ENCODE peak calls at places on chromosomes 13 and 19, in five cellular contexts. One of them, this sample, is unnamed.

GRCh38 chr13:21703846-21704245 is 33.0 kb downstream of the FGF9 start:
- DNase-seq in heart left ventricle: no peak
- DNase-seq in endothelial cell of umbilical vein: no peak
- DNase-seq in Peyer's patch: no peak
- DNase-seq in suprapubic skin: no peak
- DNase-seq in this sample: no peak

GRCh38 chr19:41409288-41409687 is 11.7 kb downstream of the BCKDHA start:
- DNase-seq in suprapubic skin: no peak
- DNase-seq in Peyer's patch: no peak
- DNase-seq in endothelial cell of umbilical vein: peak
- DNase-seq in heart left ventricle: peak
- DNase-seq in this sample: no peak

GRCh38 chr13:26476744-26477129 is 80.7 kb upstream of the WASF3 start:
- DNase-seq in endothelial cell of umbilical vein: no peak
- DNase-seq in heart left ventricle: no peak
- DNase-seq in Peyer's patch: no peak
- DNase-seq in suprapubic skin: no peak
- DNase-seq in this sample: no peak

GRCh38 chr19:31416548-31416947 is 67.3 kb upstream of the TSHZ3 start:
- DNase-seq in Peyer's patch: no peak
- DNase-seq in suprapubic skin: no peak
- DNase-seq in heart left ventricle: no peak
- DNase-seq in endothelial cell of umbilical vein: no peak
- DNase-seq in this sample: no peak

GRCh38 chr13:98599502-98600328 is 22.8 kb upstream of the STK24 start:
- DNase-seq in endothelial cell of umbilical vein: no peak
- DNase-seq in heart left ventricle: no peak
- DNase-seq in Peyer's patch: no peak
- DNase-seq in suprapubic skin: no peak
- DNase-seq in this sample: no peak

GRCh38 chr13:27455331-27455855 is 5.0 kb upstream of the MTIF3 start:
- DNase-seq in endothelial cell of umbilical vein: no peak
- DNase-seq in heart left ventricle: no peak
- DNase-seq in Peyer's patch: no peak
- DNase-seq in suprapubic skin: no peak
- DNase-seq in this sample: no peak

GRCh38 chr13:48818495-48818961 is 157.2 kb upstream of the FNDC3A start:
- DNase-seq in endothelial cell of umbilical vein: peak
- DNase-seq in suprapubic skin: peak
- DNase-seq in heart left ventricle: no peak
- DNase-seq in Peyer's patch: no peak
- DNase-seq in this sample: no peak

GRCh38 chr19:43476606-43477005 is 11.2 kb upstream of the LYPD3 start:
- DNase-seq in heart left ventricle: no peak
- DNase-seq in endothelial cell of umbilical vein: peak
- DNase-seq in Peyer's patch: no peak
- DNase-seq in suprapubic skin: no peak
- DNase-seq in this sample: no peak

GRCh38 chr19:45396389-45397260 is 8.2 kb downstream of the PPP1R13L start:
- DNase-seq in suprapubic skin: no peak
- DNase-seq in Peyer's patch: no peak
- DNase-seq in heart left ventricle: no peak
- DNase-seq in endothelial cell of umbilical vein: no peak
- DNase-seq in this sample: no peak

GRCh38 chr13:65882810-65883209 is 1347.3 kb downstream of the PCDH9 start:
- DNase-seq in endothelial cell of umbilical vein: no peak
- DNase-seq in Peyer's patch: no peak
- DNase-seq in suprapubic skin: no peak
- DNase-seq in heart left ventricle: no peak
- DNase-seq in this sample: no peak

DNA sequence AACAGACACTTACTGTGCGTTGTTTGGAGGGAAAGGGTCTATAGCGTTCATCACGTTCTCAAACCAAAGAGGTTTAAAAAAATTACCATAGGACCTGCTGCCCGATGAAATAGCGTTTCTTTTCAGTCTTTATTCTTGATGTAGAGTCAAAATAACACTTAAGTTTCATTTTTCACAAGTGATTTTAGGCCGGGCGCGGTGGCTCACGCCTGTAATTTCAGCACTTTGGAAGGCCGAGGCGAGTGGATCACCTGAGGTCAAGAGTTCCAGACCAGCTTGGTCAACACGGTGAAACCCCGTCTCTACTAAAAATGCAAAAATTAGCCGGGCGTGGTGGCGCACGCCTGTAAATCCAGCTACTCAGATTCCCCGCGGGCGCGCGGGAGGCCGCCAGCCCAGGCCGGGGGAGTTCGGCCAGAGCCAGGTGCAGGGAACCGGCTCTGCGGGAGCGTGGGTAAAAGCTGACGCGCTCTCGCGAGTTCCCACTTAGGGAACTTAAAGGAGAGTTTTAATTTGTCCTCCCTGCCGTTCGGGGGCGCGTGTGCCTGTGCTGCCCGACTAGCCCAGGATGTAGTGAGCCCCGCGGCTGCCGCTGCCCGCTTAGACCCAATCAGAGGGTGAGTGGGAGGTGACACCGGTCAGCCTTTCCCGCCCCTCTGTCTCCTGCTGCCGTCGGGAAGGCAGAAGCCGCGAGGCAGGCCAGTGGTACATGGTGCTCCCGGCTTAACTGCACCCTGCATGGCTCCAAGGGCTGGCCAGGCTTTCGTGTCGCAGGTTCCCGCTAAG is 35.8 kb upstream of the NEK3 start:
- DNase-seq in Peyer's patch: peak
- DNase-seq in endothelial cell of umbilical vein: peak
- DNase-seq in suprapubic skin: peak
- DNase-seq in heart left ventricle: peak
- DNase-seq in this sample: peak
- TF ChIP-seq CTCF in Peyer's patch: no peak
- TF ChIP-seq CTCF in endothelial cell of umbilical vein: no peak
- TF ChIP-seq CTCF in suprapubic skin: no peak
- TF ChIP-seq CTCF in heart left ventricle: no peak
- TF ChIP-seq CTCF in this sample: no peak

DNA sequence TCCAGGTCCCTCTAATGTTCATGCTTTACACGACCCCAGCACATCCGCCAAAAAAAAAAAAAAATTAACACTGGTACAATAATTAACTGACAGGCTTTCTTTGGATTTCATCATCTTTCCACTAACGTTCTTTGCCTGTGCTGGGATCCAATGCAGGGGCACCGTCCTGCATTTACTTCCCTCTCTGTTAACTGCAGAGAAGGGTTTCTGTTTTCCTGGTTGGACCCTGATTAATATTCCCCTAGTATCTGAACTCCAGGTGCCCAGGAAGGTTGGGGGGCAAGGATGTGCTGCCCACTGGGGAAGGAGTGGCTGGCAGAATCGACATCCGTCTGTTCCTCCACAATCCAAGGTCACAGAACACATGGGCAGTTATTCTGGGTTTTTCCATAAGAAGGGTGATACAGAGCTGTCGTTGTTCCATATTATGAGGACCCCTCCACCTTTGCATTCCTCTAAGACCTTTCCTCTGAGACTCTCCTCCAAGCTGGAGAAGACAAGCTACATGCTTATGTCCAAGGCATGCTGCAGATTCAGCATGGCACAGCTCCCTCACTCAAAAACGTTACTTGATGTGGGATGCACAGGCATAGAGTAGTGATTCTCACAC is 4.5 kb upstream of the LAIR1 start:
- DNase-seq in Peyer's patch: no peak
- DNase-seq in suprapubic skin: no peak
- DNase-seq in heart left ventricle: no peak
- DNase-seq in endothelial cell of umbilical vein: no peak
- DNase-seq in this sample: no peak
- TF ChIP-seq POLR2A in Peyer's patch: no peak
- TF ChIP-seq POLR2A in suprapubic skin: no peak
- TF ChIP-seq POLR2A in heart left ventricle: no peak
- TF ChIP-seq POLR2A in endothelial cell of umbilical vein: no peak
- TF ChIP-seq POLR2A in this sample: no peak

GRCh38 chr19:1054102-1055027 is 12.6 kb upstream of the ARHGAP45 start:
- DNase-seq in suprapubic skin: no peak
- DNase-seq in heart left ventricle: no peak
- DNase-seq in Peyer's patch: peak
- DNase-seq in endothelial cell of umbilical vein: no peak
- DNase-seq in this sample: no peak

GRCh38 chr19:1058112-1058511 is 8.9 kb upstream of the ARHGAP45 start:
- DNase-seq in endothelial cell of umbilical vein: no peak
- DNase-seq in suprapubic skin: no peak
- DNase-seq in heart left ventricle: no peak
- DNase-seq in Peyer's patch: no peak
- DNase-seq in this sample: no peak

GRCh38 chr19:1055886-1056620 is 10.9 kb upstream of the ARHGAP45 start:
- DNase-seq in suprapubic skin: no peak
- DNase-seq in heart left ventricle: no peak
- DNase-seq in endothelial cell of umbilical vein: no peak
- DNase-seq in Peyer's patch: no peak
- DNase-seq in this sample: no peak

GRCh38 chr19:1055028-1055425 is 11.9 kb upstream of the ARHGAP45 start:
- DNase-seq in heart left ventricle: no peak
- DNase-seq in endothelial cell of umbilical vein: no peak
- DNase-seq in suprapubic skin: no peak
- DNase-seq in Peyer's patch: peak
- DNase-seq in this sample: no peak

DNA sequence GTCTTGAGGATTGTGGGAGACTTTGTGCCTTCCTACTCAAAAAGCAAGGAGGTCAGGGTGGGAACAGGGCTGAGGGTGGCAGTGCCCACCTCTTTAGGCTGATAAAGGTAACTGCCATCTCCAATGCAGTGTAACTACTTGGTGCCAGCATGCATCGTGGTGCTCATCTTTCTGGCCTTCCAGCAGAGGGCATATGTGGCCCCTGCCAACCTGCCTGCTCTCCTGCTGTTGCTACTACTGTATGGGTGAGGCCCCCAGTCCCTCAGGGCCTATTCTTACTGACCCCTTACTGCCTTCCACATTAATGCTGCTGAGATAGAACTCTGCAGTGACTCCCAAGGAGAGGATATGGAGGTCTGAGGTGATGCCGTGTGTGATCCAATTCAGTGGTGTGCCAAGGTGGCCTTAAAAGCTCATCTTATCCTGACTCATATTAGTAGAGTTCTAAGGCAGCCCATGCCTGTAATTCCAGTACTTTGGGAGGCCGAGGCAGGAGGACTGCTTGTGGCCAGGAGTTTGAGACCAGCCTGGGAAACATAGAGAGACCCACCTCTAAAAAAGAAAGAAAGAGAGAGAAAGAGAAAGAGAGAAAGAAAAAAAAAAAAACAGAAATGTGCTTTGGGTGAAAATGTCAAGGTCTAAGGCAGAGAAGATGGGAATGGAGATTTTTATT is 9.6 kb upstream of the ARHGAP45 start:
- DNase-seq in Peyer's patch: no peak
- DNase-seq in heart left ventricle: no peak
- DNase-seq in endothelial cell of umbilical vein: peak
- DNase-seq in suprapubic skin: no peak
- DNase-seq in this sample: no peak
- TF ChIP-seq CTCF in Peyer's patch: peak
- TF ChIP-seq CTCF in heart left ventricle: no peak
- TF ChIP-seq CTCF in endothelial cell of umbilical vein: no peak
- TF ChIP-seq CTCF in suprapubic skin: no peak
- TF ChIP-seq CTCF in this sample: no peak

DNA sequence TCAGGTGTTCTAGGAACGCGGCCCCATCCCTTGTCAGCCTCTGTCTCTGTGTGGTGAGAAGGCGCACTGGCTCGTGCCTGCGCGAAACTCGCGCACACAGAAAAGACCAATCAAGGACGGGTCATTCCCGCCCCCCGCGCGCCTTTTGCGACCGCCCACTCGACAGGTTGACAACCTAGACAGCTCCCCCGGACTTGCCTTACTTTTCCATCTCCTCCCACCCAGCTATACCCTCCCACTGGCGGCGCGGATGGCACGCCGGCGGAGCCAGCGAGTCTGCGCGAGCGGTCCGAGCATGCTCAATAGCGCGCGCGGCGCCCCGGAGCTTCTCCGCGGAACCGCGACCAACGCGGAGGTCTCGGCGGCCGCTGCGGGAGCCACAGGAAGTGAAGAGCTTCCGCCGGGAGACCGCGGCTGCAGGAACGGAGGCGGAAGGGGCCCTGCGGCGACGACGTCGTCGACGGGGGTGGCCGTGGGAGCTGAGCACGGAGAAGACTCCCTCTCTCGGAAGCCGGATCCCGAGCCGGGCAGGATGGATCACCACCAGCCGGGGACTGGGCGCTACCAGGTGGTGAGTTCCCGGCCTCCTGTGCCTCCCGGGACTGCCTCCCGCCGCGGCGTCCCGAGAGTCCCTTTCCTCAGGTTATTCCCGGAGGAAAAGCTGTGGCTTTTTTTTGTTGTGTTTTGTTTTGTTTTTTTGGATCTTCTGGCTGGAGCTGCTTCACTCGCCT is at the start of gene NDFIP2:
- DNase-seq in Peyer's patch: peak
- DNase-seq in heart left ventricle: peak
- DNase-seq in suprapubic skin: peak
- DNase-seq in endothelial cell of umbilical vein: peak
- DNase-seq in this sample: peak
- TF ChIP-seq POLR2A in Peyer's patch: peak
- TF ChIP-seq POLR2A in heart left ventricle: no peak
- TF ChIP-seq POLR2A in suprapubic skin: peak
- TF ChIP-seq POLR2A in endothelial cell of umbilical vein: peak
- TF ChIP-seq POLR2A in this sample: no peak

GRCh38 chr13:51437550-51438127 is 15.2 kb downstream of the INTS6 start:
- DNase-seq in Peyer's patch: no peak
- DNase-seq in endothelial cell of umbilical vein: no peak
- DNase-seq in suprapubic skin: no peak
- DNase-seq in heart left ventricle: no peak
- DNase-seq in this sample: no peak
- TF ChIP-seq CTCF in Peyer's patch: no peak
- TF ChIP-seq CTCF in endothelial cell of umbilical vein: no peak
- TF ChIP-seq CTCF in suprapubic skin: no peak
- TF ChIP-seq CTCF in heart left ventricle: no peak
- TF ChIP-seq CTCF in this sample: no peak

GRCh38 chr19:3609779-3610719 is 3.4 kb upstream of the TBXA2R start:
- DNase-seq in heart left ventricle: no peak
- DNase-seq in Peyer's patch: no peak
- DNase-seq in endothelial cell of umbilical vein: no peak
- DNase-seq in suprapubic skin: no peak
- DNase-seq in this sample: no peak
- TF ChIP-seq POLR2A in heart left ventricle: no peak
- TF ChIP-seq POLR2A in Peyer's patch: no peak
- TF ChIP-seq POLR2A in endothelial cell of umbilical vein: no peak
- TF ChIP-seq POLR2A in suprapubic skin: no peak
- TF ChIP-seq POLR2A in this sample: no peak

This sample was measured in lower leg skin.